ENCODE peak calls at places on chromosomes 2 and 18, in seven cellular contexts. One of them, this sample, is unnamed.

GRCh38 chr2:62774555-62775366 is 69.2 kb downstream of the EHBP1 start:
- DNase-seq in naive B cell: peak; percentile 25
- DNase-seq in HuH-7.5: no peak
- DNase-seq in MM.1S: peak; percentile 36
- DNase-seq in heart left ventricle: no peak
- DNase-seq in GM20000: peak; percentile 23
- DNase-seq in cardiac muscle cell: peak; percentile 57
- DNase-seq in this sample: no peak

GRCh38 chr2:23673830-23674679 is 252.9 kb downstream of the ATAD2B start:
- DNase-seq in naive B cell: no peak
- DNase-seq in HuH-7.5: no peak
- DNase-seq in MM.1S: peak; percentile 18
- DNase-seq in heart left ventricle: no peak
- DNase-seq in GM20000: no peak
- DNase-seq in cardiac muscle cell: peak; percentile 78
- DNase-seq in this sample: no peak

GRCh38 chr2:47221039-47221438 is 65.9 kb upstream of the STPG4 start:
- DNase-seq in naive B cell: no peak
- DNase-seq in HuH-7.5: no peak
- DNase-seq in MM.1S: no peak
- DNase-seq in heart left ventricle: no peak
- DNase-seq in GM20000: no peak
- DNase-seq in cardiac muscle cell: no peak
- DNase-seq in this sample: no peak

GRCh38 chr18:80233201-80233835 is 14.0 kb downstream of the PARD6G start:
- DNase-seq in naive B cell: no peak
- DNase-seq in HuH-7.5: no peak
- DNase-seq in MM.1S: no peak
- DNase-seq in heart left ventricle: no peak
- DNase-seq in GM20000: no peak
- DNase-seq in cardiac muscle cell: no peak
- DNase-seq in this sample: no peak

GRCh38 chr2:88680916-88681315 is 10.6 kb upstream of the RPIA start:
- DNase-seq in naive B cell: no peak
- DNase-seq in HuH-7.5: no peak
- DNase-seq in MM.1S: no peak
- DNase-seq in heart left ventricle: no peak
- DNase-seq in GM20000: no peak
- DNase-seq in cardiac muscle cell: no peak
- DNase-seq in this sample: no peak

GRCh38 chr2:150168596-150168995 is 318.9 kb downstream of the RND3 start:
- DNase-seq in naive B cell: no peak
- DNase-seq in HuH-7.5: no peak
- DNase-seq in MM.1S: no peak
- DNase-seq in heart left ventricle: no peak
- DNase-seq in GM20000: no peak
- DNase-seq in cardiac muscle cell: no peak
- DNase-seq in this sample: no peak

GRCh38 chr2:20148841-20149702 is 75.9 kb downstream of the SDC1 start:
- DNase-seq in naive B cell: no peak
- DNase-seq in HuH-7.5: no peak
- DNase-seq in MM.1S: no peak
- DNase-seq in heart left ventricle: no peak
- DNase-seq in GM20000: no peak
- DNase-seq in cardiac muscle cell: no peak
- DNase-seq in this sample: no peak

GRCh38 chr2:387980-388421 is 100.1 kb upstream of the ALKAL2 start:
- DNase-seq in naive B cell: no peak
- DNase-seq in HuH-7.5: no peak
- DNase-seq in MM.1S: no peak
- DNase-seq in heart left ventricle: no peak
- DNase-seq in GM20000: no peak
- DNase-seq in cardiac muscle cell: no peak
- DNase-seq in this sample: peak; percentile 82

GRCh38 chr2:118847447-118848172 is at the start of gene EN1:
- DNase-seq in naive B cell: no peak
- DNase-seq in HuH-7.5: no peak
- DNase-seq in MM.1S: no peak
- DNase-seq in heart left ventricle: no peak
- DNase-seq in GM20000: peak; percentile 31
- DNase-seq in cardiac muscle cell: peak; percentile 69
- DNase-seq in this sample: no peak

GRCh38 chr2:219010162-219010756 is 17.0 kb upstream of the CRYBA2 start:
- DNase-seq in naive B cell: no peak
- DNase-seq in HuH-7.5: peak; percentile 85
- DNase-seq in MM.1S: peak; percentile 39
- DNase-seq in heart left ventricle: no peak
- DNase-seq in GM20000: peak; percentile 69
- DNase-seq in cardiac muscle cell: peak; percentile 40
- DNase-seq in this sample: no peak

GRCh38 chr2:37599688-37600525 is 71.5 kb downstream of the CDC42EP3 start:
- DNase-seq in naive B cell: no peak
- DNase-seq in HuH-7.5: no peak
- DNase-seq in MM.1S: no peak
- DNase-seq in heart left ventricle: no peak
- DNase-seq in GM20000: no peak
- DNase-seq in cardiac muscle cell: no peak
- DNase-seq in this sample: no peak

GRCh38 chr2:42859006-42859552 is 66.7 kb upstream of the HAAO start:
- DNase-seq in naive B cell: peak; percentile 50
- DNase-seq in HuH-7.5: peak; percentile 55
- DNase-seq in MM.1S: peak; percentile 56
- DNase-seq in heart left ventricle: peak; percentile 57
- DNase-seq in GM20000: peak; percentile 76
- DNase-seq in cardiac muscle cell: peak; percentile 66
- DNase-seq in this sample: no peak

GRCh38 chr2:176641436-176641835 is 372.2 kb downstream of the MTX2 start:
- DNase-seq in naive B cell: no peak
- DNase-seq in HuH-7.5: no peak
- DNase-seq in MM.1S: no peak
- DNase-seq in heart left ventricle: no peak
- DNase-seq in GM20000: no peak
- DNase-seq in cardiac muscle cell: no peak
- DNase-seq in this sample: no peak

GRCh38 chr2:55277310-55277709 is 8.3 kb upstream of the MTIF2 start:
- DNase-seq in naive B cell: no peak
- DNase-seq in HuH-7.5: no peak
- DNase-seq in MM.1S: no peak
- DNase-seq in heart left ventricle: no peak
- DNase-seq in GM20000: no peak
- DNase-seq in cardiac muscle cell: no peak
- DNase-seq in this sample: no peak

GRCh38 chr2:48059975-48060374 is 153.7 kb upstream of the FBXO11 start:
- DNase-seq in naive B cell: no peak
- DNase-seq in HuH-7.5: no peak
- DNase-seq in MM.1S: no peak
- DNase-seq in heart left ventricle: no peak
- DNase-seq in GM20000: no peak
- DNase-seq in cardiac muscle cell: no peak
- DNase-seq in this sample: no peak

GRCh38 chr2:227366861-227367800 is 12.0 kb downstream of the TM4SF20 start:
- DNase-seq in naive B cell: no peak
- DNase-seq in HuH-7.5: no peak
- DNase-seq in MM.1S: no peak
- DNase-seq in heart left ventricle: no peak
- DNase-seq in GM20000: no peak
- DNase-seq in cardiac muscle cell: no peak
- DNase-seq in this sample: no peak

GRCh38 chr2:12005886-12006681 is 259.7 kb downstream of the LPIN1 start:
- DNase-seq in naive B cell: peak; percentile 50
- DNase-seq in HuH-7.5: no peak
- DNase-seq in MM.1S: peak; percentile 76
- DNase-seq in heart left ventricle: no peak
- DNase-seq in GM20000: peak; percentile 72
- DNase-seq in cardiac muscle cell: no peak
- DNase-seq in this sample: no peak

GRCh38 chr18:37902344-37902743 is 336.7 kb upstream of the CELF4 start:
- DNase-seq in naive B cell: no peak
- DNase-seq in HuH-7.5: no peak
- DNase-seq in MM.1S: no peak
- DNase-seq in heart left ventricle: no peak
- DNase-seq in GM20000: no peak
- DNase-seq in cardiac muscle cell: no peak
- DNase-seq in this sample: no peak

GRCh38 chr2:225004531-225004930 is 37.7 kb downstream of the DOCK10 start:
- DNase-seq in naive B cell: no peak
- DNase-seq in HuH-7.5: no peak
- DNase-seq in MM.1S: no peak
- DNase-seq in heart left ventricle: no peak
- DNase-seq in GM20000: no peak
- DNase-seq in cardiac muscle cell: no peak
- DNase-seq in this sample: no peak

GRCh38 chr2:42813773-42814172 is 21.4 kb upstream of the HAAO start:
- DNase-seq in naive B cell: no peak
- DNase-seq in HuH-7.5: no peak
- DNase-seq in MM.1S: no peak
- DNase-seq in heart left ventricle: no peak
- DNase-seq in GM20000: no peak
- DNase-seq in cardiac muscle cell: no peak
- DNase-seq in this sample: no peak

GRCh38 chr2:238947920-238948710 is 100.2 kb downstream of the TWIST2 start:
- DNase-seq in naive B cell: no peak
- DNase-seq in HuH-7.5: no peak
- DNase-seq in MM.1S: peak; percentile 74
- DNase-seq in heart left ventricle: peak; percentile 39
- DNase-seq in GM20000: no peak
- DNase-seq in cardiac muscle cell: no peak
- DNase-seq in this sample: no peak

GRCh38 chr2:46076251-46076650 is 221.0 kb upstream of the EPAS1 start:
- DNase-seq in naive B cell: no peak
- DNase-seq in HuH-7.5: no peak
- DNase-seq in MM.1S: no peak
- DNase-seq in heart left ventricle: peak; percentile 22
- DNase-seq in GM20000: no peak
- DNase-seq in cardiac muscle cell: no peak
- DNase-seq in this sample: no peak

GRCh38 chr2:127104166-127104660 is 2.7 kb downstream of the BIN1 start:
- DNase-seq in naive B cell: no peak
- DNase-seq in HuH-7.5: no peak
- DNase-seq in MM.1S: no peak
- DNase-seq in heart left ventricle: no peak
- DNase-seq in GM20000: no peak
- DNase-seq in cardiac muscle cell: no peak
- DNase-seq in this sample: no peak

GRCh38 chr2:224836263-224836662 is 120.1 kb upstream of the CCDC195 start:
- DNase-seq in naive B cell: no peak
- DNase-seq in HuH-7.5: no peak
- DNase-seq in MM.1S: no peak
- DNase-seq in heart left ventricle: no peak
- DNase-seq in GM20000: no peak
- DNase-seq in cardiac muscle cell: no peak
- DNase-seq in this sample: no peak

GRCh38 chr18:47928466-47928865 is 2.0 kb downstream of the SMAD2 start:
- DNase-seq in naive B cell: no peak
- DNase-seq in HuH-7.5: no peak
- DNase-seq in MM.1S: no peak
- DNase-seq in heart left ventricle: no peak
- DNase-seq in GM20000: no peak
- DNase-seq in cardiac muscle cell: no peak
- DNase-seq in this sample: no peak

GRCh38 chr2:16613475-16613874 is 52.2 kb downstream of the CYRIA start:
- DNase-seq in naive B cell: peak; percentile 46
- DNase-seq in HuH-7.5: peak; percentile 21
- DNase-seq in MM.1S: peak; percentile 46
- DNase-seq in heart left ventricle: no peak
- DNase-seq in GM20000: peak; percentile 45
- DNase-seq in cardiac muscle cell: no peak
- DNase-seq in this sample: no peak

GRCh38 chr2:37658682-37659081 is 12.8 kb downstream of the CDC42EP3 start:
- DNase-seq in naive B cell: no peak
- DNase-seq in HuH-7.5: no peak
- DNase-seq in MM.1S: no peak
- DNase-seq in heart left ventricle: no peak
- DNase-seq in GM20000: no peak
- DNase-seq in cardiac muscle cell: no peak
- DNase-seq in this sample: no peak

GRCh38 chr2:169819106-169819505 is 5.6 kb downstream of the METTL5 start:
- DNase-seq in naive B cell: no peak
- DNase-seq in HuH-7.5: no peak
- DNase-seq in MM.1S: no peak
- DNase-seq in heart left ventricle: no peak
- DNase-seq in GM20000: no peak
- DNase-seq in cardiac muscle cell: no peak
- DNase-seq in this sample: no peak

GRCh38 chr2:153871231-153872221 is at the start of gene GALNT13:
- DNase-seq in naive B cell: no peak
- DNase-seq in HuH-7.5: peak; percentile 51
- DNase-seq in MM.1S: peak; percentile 88
- DNase-seq in heart left ventricle: no peak
- DNase-seq in GM20000: no peak
- DNase-seq in cardiac muscle cell: peak; percentile 78
- DNase-seq in this sample: peak; percentile 88

GRCh38 chr2:24702800-24703199 is 90.4 kb downstream of the PTRHD1 start:
- DNase-seq in naive B cell: no peak
- DNase-seq in HuH-7.5: no peak
- DNase-seq in MM.1S: no peak
- DNase-seq in heart left ventricle: no peak
- DNase-seq in GM20000: no peak
- DNase-seq in cardiac muscle cell: no peak
- DNase-seq in this sample: no peak

GRCh38 chr2:134683561-134684112 is 35.2 kb downstream of the TMEM163 start:
- DNase-seq in naive B cell: no peak
- DNase-seq in HuH-7.5: no peak
- DNase-seq in MM.1S: no peak
- DNase-seq in heart left ventricle: no peak
- DNase-seq in GM20000: peak; percentile 32
- DNase-seq in cardiac muscle cell: no peak
- DNase-seq in this sample: no peak

This sample was measured in chondrocyte.